ENCODE peak calls at places on chromosomes 3 and 15, in four cellular contexts. P is uterus, Q is BJ, O is pancreas. A is an unnamed sample.

GRCh38 chr3:129116482-129116946 is 5.1 kb downstream of the RAB43 start:
- DNase-seq in P (no peak), O (no peak), Q (no peak), A (no peak)

GRCh38 chr3:177336841-177337430 is 139.7 kb upstream of the TBL1XR1 start:
- DNase-seq in O (no peak), P (no peak), Q (no peak), A (no peak)

GRCh38 chr3:170228093-170228766 is 6.0 kb downstream of the PRKCI start:
- DNase-seq in P (no peak), Q (no peak), O (no peak), A (peak)

GRCh38 chr3:197297476-197298340 is 704 bp downstream of the DLG1 start:
- DNase-seq in P (peak), Q (peak), O (peak), A (no peak)

GRCh38 chr3:27049792-27050191 is 319.4 kb downstream of the NEK10 start:
- DNase-seq in Q (no peak), O (no peak), P (no peak), A (no peak)

GRCh38 chr15:74121040-74121439 is 9.3 kb upstream of the ISLR2 start:
- DNase-seq in Q (no peak), O (no peak), P (no peak), A (no peak)

GRCh38 chr3:163056874-163057497 is 1560.4 kb downstream of the OTOL1 start:
- DNase-seq in Q (no peak), O (no peak), P (no peak), A (no peak)

GRCh38 chr15:70778258-70779076 is 15.1 kb upstream of the UACA start:
- DNase-seq in O (no peak), P (no peak), Q (peak), A (no peak)

GRCh38 chr3:98086873-98087272 is at the start of gene OR5AC2:
- DNase-seq in Q (no peak), P (no peak), O (no peak), A (no peak)

GRCh38 chr3:17094551-17094950 is 209.8 kb downstream of the PLCL2 start:
- DNase-seq in P (no peak), O (no peak), Q (no peak), A (no peak)

GRCh38 chr3:72700106-72700505 is 148.1 kb downstream of the SHQ1 start:
- DNase-seq in P (no peak), O (no peak), Q (no peak), A (no peak)

GRCh38 chr3:122903171-122903570 is 108.3 kb downstream of the SLC49A4 start:
- DNase-seq in Q (no peak), P (no peak), O (no peak), A (no peak)

GRCh38 chr3:168312991-168313390 is 217.3 kb upstream of the GOLIM4 start:
- DNase-seq in O (no peak), P (no peak), Q (no peak), A (no peak)

GRCh38 chr3:127456471-127457093 is 134.0 kb downstream of the TPRA1 start:
- DNase-seq in P (no peak), O (no peak), Q (no peak), A (peak)

GRCh38 chr3:146308682-146309081 is 57.8 kb upstream of the PLSCR4 start:
- DNase-seq in O (no peak), P (no peak), Q (peak), A (no peak)

GRCh38 chr15:48974865-48975264 is 11.1 kb upstream of the SHC4 start:
- DNase-seq in P (no peak), O (no peak), Q (no peak), A (no peak)

GRCh38 chr3:9208713-9209112 is 40.7 kb downstream of the SRGAP3 start:
- DNase-seq in P (no peak), Q (no peak), O (no peak), A (no peak)

GRCh38 chr3:194208701-194209100 is 72.8 kb downstream of the HES1 start:
- DNase-seq in Q (no peak), P (no peak), O (no peak), A (no peak)

GRCh38 chr15:77035999-77036471 is 34.9 kb downstream of the TSPAN3 start:
- DNase-seq in P (no peak), O (peak), Q (no peak), A (no peak)

GRCh38 chr15:88645171-88646087 is 6.6 kb downstream of the ISG20 start:
- DNase-seq in O (no peak), P (no peak), Q (no peak), A (no peak)

GRCh38 chr3:72102057-72102711 is 317.2 kb upstream of the PROK2 start:
- DNase-seq in P (no peak), O (no peak), Q (no peak), A (no peak)

GRCh38 chr3:184156522-184156955 is 1.4 kb downstream of the DVL3 start:
- DNase-seq in O (no peak), Q (no peak), P (peak), A (no peak)

DNA sequence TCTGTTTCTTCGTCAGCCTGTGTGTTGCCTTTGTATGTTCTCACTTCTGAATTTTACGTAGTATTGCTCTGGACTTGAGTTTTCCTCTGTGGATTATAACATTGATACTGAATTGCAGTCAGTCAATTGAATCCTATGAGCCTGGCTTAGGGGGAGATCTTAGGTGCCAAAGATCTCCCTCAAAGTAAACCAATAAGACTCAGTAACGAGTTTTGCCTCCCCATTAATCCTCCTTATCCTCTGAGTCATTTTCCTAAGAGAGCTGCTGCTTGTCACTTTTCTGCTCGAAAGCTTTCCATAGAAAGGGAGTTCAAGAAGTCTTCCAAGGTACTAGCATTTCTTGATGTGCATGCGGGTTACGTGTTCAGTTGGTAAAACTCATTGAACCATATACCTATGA is 126.4 kb downstream of the CHDH start:
- DNase-seq in O (no peak), P (no peak), Q (no peak), A (no peak)
- TF ChIP-seq CTCF in O (no peak), P (no peak), Q (no peak), A (no peak)

DNA sequence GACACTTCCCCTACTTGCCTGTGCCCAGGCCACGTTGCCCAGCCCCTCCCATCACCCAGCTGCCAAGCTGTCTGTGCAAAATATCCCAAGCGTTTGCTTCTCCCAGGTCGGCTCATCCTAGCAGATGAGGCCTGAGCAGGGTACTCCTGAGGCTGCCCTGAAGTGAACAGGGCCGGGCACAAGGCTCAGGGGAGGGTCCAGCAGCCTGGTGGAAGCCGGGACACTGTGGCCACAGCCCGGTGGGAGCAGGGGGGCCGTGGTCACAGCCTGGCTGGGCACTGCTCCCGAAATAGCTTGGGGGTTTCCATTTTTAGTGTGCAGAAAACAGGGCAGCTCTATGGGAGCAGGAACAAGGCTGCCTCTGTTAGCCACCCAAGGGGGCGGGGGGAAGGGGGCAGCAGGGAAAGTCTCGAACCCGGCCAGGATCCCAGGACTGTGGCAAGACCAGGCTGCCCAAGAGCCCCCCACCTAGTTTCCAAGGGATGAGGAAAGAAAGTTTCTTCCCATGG is 3.4 kb downstream of the PLXNB1 start:
- DNase-seq in Q (no peak), O (peak), P (no peak), A (no peak)
- H3K4me3 ChIP-seq in Q (no peak), O (no peak), P (peak), A (peak)

GRCh38 chr15:99526174-99526573 is 39.6 kb upstream of the MEF2A start:
- DNase-seq in O (no peak), P (no peak), Q (no peak), A (no peak)
- TF ChIP-seq CTCF in O (no peak), P (no peak), Q (no peak), A (no peak)

GRCh38 chr15:67120839-67121540 is 55.6 kb downstream of the SMAD3 start:
- DNase-seq in Q (no peak), P (peak), O (peak), A (no peak)

GRCh38 chr15:67118808-67119207 is 53.4 kb downstream of the SMAD3 start:
- DNase-seq in O (no peak), P (no peak), Q (no peak), A (no peak)

GRCh38 chr15:67121725-67122600 is 56.6 kb downstream of the SMAD3 start:
- DNase-seq in P (no peak), Q (no peak), O (no peak), A (no peak)

GRCh38 chr15:67119238-67119846 is 53.9 kb downstream of the SMAD3 start:
- DNase-seq in P (no peak), O (no peak), Q (no peak), A (no peak)

GRCh38 chr15:67120009-67120838 is 54.8 kb downstream of the SMAD3 start:
- DNase-seq in O (no peak), P (no peak), Q (no peak), A (no peak)
- H3K4me3 ChIP-seq in O (no peak), P (peak), Q (no peak), A (no peak)

GRCh38 chr3:116614795-116615362 is 94.7 kb upstream of the TUSC7 start:
- DNase-seq in P (no peak), O (no peak), Q (no peak), A (no peak)
- TF ChIP-seq CTCF in P (no peak), O (peak), Q (no peak), A (peak)